ENCODE peak calls at places on chromosomes 16 and 17, in six cellular contexts. S is mucosa of descending colon, E is tibial nerve, Y is IMR-90, Q is A549, K is GM06990. J is an unnamed sample.

GRCh38 chr17:65553009-65553645 is 8.3 kb downstream of the AXIN2 start:
- DNase-seq in S (peak), E (no peak), Y (peak), Q (no peak), K (no peak), J (no peak)

GRCh38 chr16:73949574-73950348 is 346.9 kb upstream of the PSMD7 start:
- DNase-seq in S (no peak), E (peak), Y (peak), Q (peak), K (no peak), J (no peak)

GRCh38 chr16:58426095-58426494 is 33.8 kb downstream of the GINS3 start:
- DNase-seq in S (no peak), E (peak), Y (no peak), Q (no peak), K (peak), J (no peak)

GRCh38 chr16:90012978-90013745 is 6.1 kb downstream of the DBNDD1 start:
- DNase-seq in S (no peak), E (no peak), Y (no peak), Q (no peak), K (no peak), J (no peak)

GRCh38 chr17:50198026-50198669 is 3.3 kb downstream of the COL1A1 start:
- DNase-seq in S (peak), E (peak), Y (peak), Q (peak), K (no peak), J (no peak)

GRCh38 chr16:75774197-75774596 is 47.9 kb upstream of the CPHXL start:
- DNase-seq in S (no peak), E (no peak), Y (no peak), Q (no peak), K (no peak), J (no peak)

GRCh38 chr17:17052462-17053221 is 10.4 kb downstream of the MPRIP start:
- DNase-seq in S (peak), E (no peak), Y (no peak), Q (no peak), K (no peak), J (no peak)

GRCh38 chr17:61770752-61771533 is 92.4 kb downstream of the BRIP1 start:
- DNase-seq in S (no peak), E (no peak), Y (peak), Q (no peak), K (no peak), J (no peak)

GRCh38 chr17:48869821-48870318 is 22.7 kb upstream of the ATP5MC1 start:
- DNase-seq in S (no peak), E (no peak), Y (no peak), Q (no peak), K (no peak), J (no peak)

GRCh38 chr16:2044541-2044940 is 3.1 kb downstream of the NTHL1 start:
- DNase-seq in S (no peak), E (no peak), Y (no peak), Q (no peak), K (no peak), J (no peak)

GRCh38 chr16:88534731-88535141 is 35.5 kb upstream of the ZC3H18 start:
- DNase-seq in S (peak), E (no peak), Y (peak), Q (peak), K (peak), J (no peak)

GRCh38 chr17:39002991-39003715 is 36.0 kb upstream of the FBXO47 start:
- DNase-seq in S (peak), E (peak), Y (no peak), Q (no peak), K (no peak), J (no peak)

GRCh38 chr16:15907863-15908478 is 19.6 kb upstream of the CEP20 start:
- DNase-seq in S (no peak), E (no peak), Y (peak), Q (peak), K (peak), J (no peak)

GRCh38 chr17:77889866-77890760 is 68.4 kb upstream of the TNRC6C start:
- DNase-seq in S (no peak), E (no peak), Y (no peak), Q (no peak), K (no peak), J (no peak)
- TF ChIP-seq CTCF in S (no peak), E (no peak), Y (no peak), Q (no peak), K (no peak), J (no peak)

GRCh38 chr16:14489460-14489859 is 140.6 kb downstream of the PARN start:
- DNase-seq in S (no peak), E (no peak), Y (peak), Q (peak), K (no peak), J (no peak)
- TF ChIP-seq CTCF in S (no peak), E (no peak), Y (peak), Q (no peak), K (no peak), J (peak)

DNA sequence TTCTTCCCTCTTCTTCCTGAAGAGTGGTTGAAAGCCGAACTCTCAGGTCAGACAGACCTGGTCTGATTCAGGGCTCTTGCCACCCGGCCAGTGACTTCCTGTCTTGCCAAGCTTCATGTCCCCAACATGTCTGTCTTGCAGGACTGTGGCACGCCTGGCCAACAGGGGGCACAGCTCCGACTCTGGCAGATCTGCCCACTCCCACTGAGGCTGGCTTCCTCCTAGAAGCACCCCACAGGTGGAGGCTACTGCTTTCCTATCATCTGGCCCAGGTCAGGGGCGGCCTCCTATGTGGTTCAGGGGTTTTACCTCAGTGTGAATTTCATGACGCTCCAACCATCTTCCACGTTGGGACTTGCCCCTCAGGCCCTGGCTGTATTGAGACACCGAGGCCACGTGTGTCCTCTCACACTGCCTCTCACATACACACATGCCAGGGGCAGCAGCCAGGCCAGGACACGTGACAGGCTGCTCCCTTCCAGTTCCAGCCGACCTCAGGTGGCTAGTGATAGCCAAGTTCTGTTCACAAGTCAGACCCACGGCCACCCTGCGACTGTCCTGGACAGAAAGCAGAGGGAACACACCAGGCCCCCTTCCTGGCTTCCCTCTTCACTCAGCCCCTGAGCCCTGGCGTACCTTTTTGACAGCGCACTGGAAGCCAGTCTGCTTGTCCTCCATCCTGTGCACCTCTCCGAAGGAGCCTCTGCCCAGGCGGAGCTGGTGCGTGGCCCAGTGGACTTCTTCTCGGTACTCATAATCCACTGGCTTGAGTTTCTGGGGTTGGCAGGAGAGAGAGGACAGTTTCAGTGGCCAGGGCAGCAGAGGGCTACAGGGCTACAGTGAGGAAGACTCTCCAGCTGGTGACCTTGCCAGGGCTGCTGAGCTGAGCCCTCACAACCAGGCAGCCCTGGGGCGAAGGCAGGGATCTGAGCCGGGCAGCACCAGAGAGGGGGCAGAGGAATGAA is 22.6 kb upstream of the SPATA32 start:
- DNase-seq in S (no peak), E (no peak), Y (no peak), Q (peak), K (no peak), J (no peak)
- TF ChIP-seq CTCF in S (no peak), E (no peak), Y (peak), Q (peak), K (peak), J (no peak)

DNA sequence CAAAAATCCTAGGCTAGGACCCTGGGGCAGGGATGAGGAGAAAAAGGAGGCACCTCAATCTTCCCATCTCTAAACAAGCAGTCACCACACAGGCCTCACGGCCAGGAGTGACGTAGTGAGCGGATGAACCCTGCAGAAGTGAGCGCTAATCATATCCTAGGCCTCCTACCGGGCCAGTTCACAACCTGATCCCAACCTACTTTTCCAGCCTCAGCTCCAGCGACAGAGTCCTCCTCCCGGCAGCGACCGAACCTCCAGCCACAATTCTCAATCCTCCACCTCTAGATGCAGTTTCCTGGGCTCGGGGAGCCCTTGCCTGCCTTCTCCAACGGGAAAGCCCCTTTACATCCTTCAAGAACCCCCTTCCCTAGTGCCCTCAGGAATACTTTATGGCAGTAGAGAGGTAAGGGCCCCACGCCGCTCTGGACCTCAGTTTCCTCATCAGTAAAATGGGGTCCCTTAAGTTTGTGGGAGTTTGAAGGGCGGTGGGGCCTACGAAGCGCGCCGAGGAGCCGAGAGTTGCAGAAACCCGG is 1.4 kb downstream of the ZNF668 start:
- DNase-seq in S (peak), E (no peak), Y (peak), Q (peak), K (peak), J (no peak)
- TF ChIP-seq CTCF in S (no peak), E (no peak), Y (no peak), Q (no peak), K (no peak), J (no peak)

GRCh38 chr17:63293310-63293709 is 152.8 kb downstream of the CYB561 start:
- DNase-seq in S (no peak), E (no peak), Y (peak), Q (no peak), K (no peak), J (no peak)

GRCh38 chr17:63295288-63295687 is 150.8 kb downstream of the CYB561 start:
- DNase-seq in S (no peak), E (no peak), Y (peak), Q (no peak), K (no peak), J (no peak)

GRCh38 chr17:63290784-63291183 is 155.3 kb downstream of the CYB561 start:
- DNase-seq in S (no peak), E (no peak), Y (no peak), Q (no peak), K (no peak), J (no peak)

GRCh38 chr17:63289931-63290330 is 156.2 kb downstream of the CYB561 start:
- DNase-seq in S (no peak), E (no peak), Y (no peak), Q (no peak), K (no peak), J (no peak)

GRCh38 chr17:63291243-63291642 is 154.9 kb downstream of the CYB561 start:
- DNase-seq in S (no peak), E (no peak), Y (no peak), Q (no peak), K (no peak), J (no peak)
- TF ChIP-seq CTCF in S (no peak), E (no peak), Y (no peak), Q (no peak), K (no peak), J (no peak)

DNA sequence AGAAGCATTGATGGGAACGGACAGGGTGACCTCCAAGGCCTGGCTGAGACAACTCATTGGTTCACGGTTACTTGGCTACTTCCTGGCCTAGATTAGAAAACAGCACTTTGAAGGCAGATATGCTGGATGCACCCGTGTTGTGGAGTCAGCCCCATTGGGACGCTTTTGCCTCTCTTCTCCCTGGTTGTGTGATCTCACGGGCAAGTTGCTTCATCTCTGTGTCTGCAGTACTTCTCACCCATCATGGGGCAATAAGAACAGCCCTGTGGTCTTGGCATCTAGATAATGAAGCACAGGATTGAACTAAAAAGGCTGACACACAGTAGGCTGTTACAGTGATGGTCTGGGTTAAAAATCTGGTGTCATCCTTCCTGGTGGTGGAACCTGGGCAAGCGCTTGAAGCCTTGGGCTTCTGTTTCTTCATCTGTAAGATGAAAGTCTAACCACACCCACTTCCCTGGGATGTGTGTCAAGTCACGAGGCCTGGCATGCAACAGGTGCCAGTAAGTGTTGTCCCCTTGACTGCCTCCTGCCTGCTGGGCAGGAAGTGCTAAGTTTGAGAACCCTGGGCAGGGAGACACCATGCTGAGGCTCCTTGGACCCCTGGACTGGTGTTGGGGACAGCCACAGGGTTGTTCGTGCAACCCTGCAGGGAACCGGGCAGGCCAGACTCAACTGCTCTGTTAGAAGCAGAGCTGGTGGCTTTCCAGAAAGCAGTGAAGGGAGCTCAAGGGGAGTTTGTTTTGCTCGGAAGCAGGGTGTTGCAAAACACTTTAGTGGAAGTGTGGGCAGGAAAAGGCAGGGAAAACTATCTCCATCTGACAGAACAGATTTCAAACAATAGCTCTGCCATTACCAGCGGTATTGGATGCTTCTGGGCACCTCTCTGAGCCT is 6.0 kb upstream of the MAP2K3 start:
- DNase-seq in S (peak), E (peak), Y (no peak), Q (no peak), K (no peak), J (no peak)
- TF ChIP-seq CTCF in S (no peak), E (no peak), Y (no peak), Q (no peak), K (no peak), J (no peak)

GRCh38 chr16:27644165-27644564 is 94.2 kb downstream of the KATNIP start:
- DNase-seq in S (no peak), E (no peak), Y (no peak), Q (no peak), K (no peak), J (no peak)

GRCh38 chr16:27640277-27640600 is 90.3 kb downstream of the KATNIP start:
- DNase-seq in S (no peak), E (no peak), Y (no peak), Q (no peak), K (no peak), J (no peak)

GRCh38 chr16:27641260-27641659 is 91.3 kb downstream of the KATNIP start:
- DNase-seq in S (no peak), E (no peak), Y (no peak), Q (peak), K (no peak), J (no peak)

GRCh38 chr16:27639588-27640276 is 89.8 kb downstream of the KATNIP start:
- DNase-seq in S (no peak), E (peak), Y (peak), Q (peak), K (no peak), J (no peak)

GRCh38 chr16:27642753-27643152 is 92.8 kb downstream of the KATNIP start:
- DNase-seq in S (no peak), E (no peak), Y (peak), Q (peak), K (no peak), J (no peak)
- TF ChIP-seq CTCF in S (no peak), E (no peak), Y (peak), Q (no peak), K (no peak), J (peak)